ENCODE peak calls at places on chromosomes 3 and 15, in four cellular contexts. X is left lung, D is sigmoid colon, Y is lower lobe of right lung. P is an unnamed sample.

GRCh38 chr15:89631902-89632264 is 23.4 kb downstream of the KIF7 start:
- DNase-seq in X (no peak), D (no peak), Y (no peak), P (peak; percentile 43)

GRCh38 chr3:23592961-23593931 is 212.5 kb upstream of the UBE2E1 start:
- DNase-seq in X (no peak), D (no peak), Y (no peak), P (no peak)

GRCh38 chr15:65796610-65797012 is 4.5 kb upstream of the DENND4A start:
- DNase-seq in X (no peak), D (no peak), Y (no peak), P (no peak)

GRCh38 chr3:163776753-163777152 is 1301.5 kb downstream of the SI start:
- DNase-seq in X (no peak), D (no peak), Y (no peak), P (no peak)

GRCh38 chr3:194247350-194247740 is 103.8 kb downstream of the CPN2 start:
- DNase-seq in X (no peak), D (no peak), Y (no peak), P (no peak)

GRCh38 chr3:144237351-144237750 is 265.7 kb downstream of the DIPK2A start:
- DNase-seq in X (no peak), D (no peak), Y (no peak), P (no peak)

GRCh38 chr15:34753236-34753894 is 1.4 kb downstream of the GJD2 start:
- DNase-seq in X (no peak), D (no peak), Y (no peak), P (peak; percentile 79)

GRCh38 chr15:64930019-64930652 is 18.4 kb downstream of the ANKDD1A start:
- DNase-seq in X (no peak), D (no peak), Y (no peak), P (no peak)

GRCh38 chr15:60325905-60326304 is 71.9 kb downstream of the ANXA2 start:
- DNase-seq in X (no peak), D (no peak), Y (no peak), P (no peak)

GRCh38 chr3:174035317-174035886 is 637.9 kb downstream of the NLGN1 start:
- DNase-seq in X (no peak), D (no peak), Y (no peak), P (no peak)

GRCh38 chr3:29447946-29448632 is 167.2 kb downstream of the RBMS3 start:
- DNase-seq in X (no peak), D (no peak), Y (no peak), P (no peak)

GRCh38 chr15:31352911-31353811 is 26.5 kb downstream of the KLF13 start:
- DNase-seq in X (peak; percentile 73), D (peak; percentile 89), Y (peak; percentile 80), P (peak; percentile 72)

GRCh38 chr3:123663977-123664376 is 79.1 kb upstream of the HACD2 start:
- DNase-seq in X (no peak), D (peak; percentile 81), Y (no peak), P (no peak)
- H3K27me3 ChIP-seq in X (no peaks in the 10 kb centered on the region), D (no peaks in the 10 kb centered on the region), Y (no peaks in the 10 kb centered on the region), P (no peaks in the 10 kb centered on the region)

GRCh38 chr3:150083653-150084037 is 113.0 kb upstream of the PFN2 start:
- DNase-seq in X (peak; percentile 49), D (peak; percentile 80), Y (no peak), P (no peak)
- H3K4me3 ChIP-seq in X (no peak overlapping the region), D (peak overlapping the region; percentile 26), Y (no peak overlapping the region), P (no peak overlapping the region)

GRCh38 chr15:79311901-79312553 is 1.1 kb downstream of the TMED3 start:
- DNase-seq in X (no peak), D (no peak), Y (no peak), P (no peak)

GRCh38 chr15:79307251-79307650 is 3.7 kb upstream of the TMED3 start:
- DNase-seq in X (no peak), D (no peak), Y (no peak), P (no peak)

GRCh38 chr15:79310612-79310984 is 314 bp upstream of the TMED3 start:
- DNase-seq in X (no peak), D (no peak), Y (no peak), P (no peak)

GRCh38 chr15:79310985-79311900 is at the start of gene TMED3:
- DNase-seq in X (peak; percentile 83), D (peak; percentile 75), Y (peak; percentile 87), P (peak; percentile 98)

GRCh38 chr15:79308874-79309273 is 2.0 kb upstream of the TMED3 start:
- DNase-seq in X (no peak), D (no peak), Y (no peak), P (no peak)
- H3K27me3 ChIP-seq in X (peaks cover 81% of the 10 kb centered on the region), D (no peaks in the 10 kb centered on the region), Y (peaks cover 10% of the 10 kb centered on the region), P (peaks cover 13% of the 10 kb centered on the region)

DNA sequence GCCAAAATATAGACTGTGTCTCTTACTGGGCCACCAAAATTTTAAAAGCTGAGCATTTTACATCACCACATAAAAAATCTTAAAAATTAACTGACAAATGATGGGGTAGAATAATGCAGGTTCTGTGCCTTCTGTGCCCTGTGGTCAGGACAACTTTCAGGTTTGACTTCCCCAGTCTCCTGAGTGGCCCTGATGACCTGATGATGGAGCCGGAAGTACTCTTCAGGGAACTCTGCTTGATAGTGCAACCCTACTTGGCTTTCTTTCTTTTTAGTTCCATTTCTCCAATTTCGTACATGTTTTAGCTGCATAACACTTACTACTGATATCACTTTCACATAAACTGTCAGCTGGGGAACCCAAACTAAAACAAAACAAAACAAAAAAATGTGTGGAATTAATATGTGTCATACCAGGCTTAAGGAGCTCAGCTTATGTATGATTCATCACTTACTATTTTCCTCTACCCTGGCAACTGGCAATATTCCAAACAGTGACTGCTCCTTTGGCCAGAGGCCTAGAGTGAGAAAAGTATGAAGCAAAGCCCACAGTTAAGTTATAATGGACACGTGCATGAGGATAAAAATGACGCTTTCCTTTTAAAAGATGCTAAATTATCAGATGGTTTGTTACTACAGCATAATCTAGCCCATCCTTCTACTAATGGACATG is 194.3 kb downstream of the BCHE start:
- DNase-seq in X (peak; percentile 36), D (peak; percentile 72), Y (no peak), P (no peak)
- H3K4me3 ChIP-seq in X (no peak overlapping the region), D (no peak overlapping the region), Y (no peak overlapping the region), P (no peak overlapping the region)

DNA sequence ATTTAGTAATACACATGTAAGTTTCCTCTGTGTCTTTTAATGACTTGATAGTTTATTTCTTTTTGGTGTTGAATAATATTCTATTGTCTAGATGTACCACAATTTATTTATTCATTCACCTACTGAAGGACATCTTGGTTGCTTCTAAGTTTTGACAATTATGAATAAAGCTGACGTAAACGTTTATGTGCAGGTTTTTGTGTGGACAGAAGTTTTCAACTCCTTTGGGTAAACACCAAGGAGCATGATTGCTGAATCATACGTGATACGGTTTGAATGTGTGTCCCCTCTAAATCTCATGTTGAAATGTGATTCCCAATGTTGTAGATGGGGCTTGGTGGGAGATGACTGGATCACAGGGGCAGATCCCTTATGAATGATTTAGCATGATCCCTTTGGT is 21.5 kb downstream of the SPESP1 start:
- DNase-seq in X (no peak), D (no peak), Y (no peak), P (no peak)
- H3K27me3 ChIP-seq in X (peaks cover 20% of the 10 kb centered on the region), D (no peaks in the 10 kb centered on the region), Y (peaks cover 11% of the 10 kb centered on the region), P (no peaks in the 10 kb centered on the region)

GRCh38 chr3:147392083-147392916 is 14.0 kb downstream of the ZIC4 start:
- DNase-seq in X (no peak), D (peak; percentile 56), Y (no peak), P (peak; percentile 91)

GRCh38 chr3:147390589-147391569 is 15.5 kb downstream of the ZIC4 start:
- DNase-seq in X (no peak), D (no peak), Y (no peak), P (peak; percentile 84)

GRCh38 chr3:147389265-147390175 is 16.8 kb downstream of the ZIC4 start:
- DNase-seq in X (no peak), D (no peak), Y (no peak), P (no peak)

GRCh38 chr3:147393261-147393964 is 12.9 kb downstream of the ZIC4 start:
- DNase-seq in X (no peak), D (peak; percentile 62), Y (no peak), P (peak; percentile 94)

DNA sequence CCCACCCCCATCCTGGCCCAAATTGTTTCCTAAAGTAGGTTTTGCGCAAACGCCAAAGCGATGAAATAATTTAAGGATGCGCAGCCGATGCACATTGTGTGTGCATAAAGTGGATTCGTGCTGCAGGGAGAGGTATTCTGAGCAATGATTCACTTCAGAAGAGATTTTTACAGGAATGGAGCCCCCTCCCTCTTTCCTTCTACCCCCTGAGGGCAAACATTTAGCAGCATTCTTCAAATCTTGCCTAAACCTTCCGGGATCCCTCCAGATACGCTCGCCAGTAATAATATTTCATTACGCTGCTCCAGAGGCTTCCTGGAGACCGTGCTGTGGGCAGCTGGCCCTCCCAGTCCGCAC is 14.6 kb downstream of the ZIC4 start:
- DNase-seq in X (no peak), D (no peak), Y (no peak), P (no peak)
- H3K4me3 ChIP-seq in X (no peak overlapping the region), D (peak overlapping the region; percentile 3), Y (peak overlapping the region; percentile 31), P (peak overlapping the region; percentile 37)

P was measured in H7.